ENCODE peak calls at places on chromosomes 13 and 19, in six cellular contexts. Q is ELR; B is astrocyte of the cerebellum; F is lung microvascular endothelial cell; P is stimulated activated CD8-positive, alpha-beta memory T cell treated with anti-CD3 and anti-CD28 coated beads, Interleukin-15, amount 100 ng/mL, for 24 hours; V is CD8-positive, alpha-beta memory T cell. L is an unnamed sample.

GRCh38 chr13:83515267-83515666 is 367.0 kb downstream of the SLITRK1 start:
- DNase-seq in Q (peak), B (peak), F (no peak), P (no peak), V (no peak), L (no peak)

GRCh38 chr13:106609116-106609515 is 41.2 kb upstream of the ARGLU1 start:
- DNase-seq in Q (no peak), B (no peak), F (no peak), P (no peak), V (no peak), L (no peak)

GRCh38 chr13:48631441-48631840 is 22.3 kb upstream of the CYSLTR2 start:
- DNase-seq in Q (no peak), B (no peak), F (no peak), P (no peak), V (no peak), L (no peak)

GRCh38 chr19:11020982-11021759 is 60.3 kb downstream of the SMARCA4 start:
- DNase-seq in Q (no peak), B (no peak), F (no peak), P (no peak), V (no peak), L (no peak)

GRCh38 chr19:16382775-16383543 is 58.3 kb downstream of the KLF2 start:
- DNase-seq in Q (peak), B (peak), F (peak), P (peak), V (peak), L (peak)

GRCh38 chr13:39468306-39468705 is 134.7 kb downstream of the LHFPL6 start:
- DNase-seq in Q (no peak), B (no peak), F (no peak), P (no peak), V (no peak), L (no peak)

GRCh38 chr19:51339687-51340656 is 2.0 kb downstream of the VSIG10L start:
- DNase-seq in Q (peak), B (peak), F (peak), P (peak), V (peak), L (peak)

GRCh38 chr19:50925734-50926133 is 14.5 kb upstream of the KLK4 start:
- DNase-seq in Q (peak), B (no peak), F (no peak), P (no peak), V (no peak), L (no peak)

GRCh38 chr19:6125571-6125989 is 9.9 kb upstream of the ACSBG2 start:
- DNase-seq in Q (peak), B (peak), F (peak), P (peak), V (peak), L (peak)

GRCh38 chr19:51119089-51119488 is 5.6 kb upstream of the SIGLEC9 start:
- DNase-seq in Q (peak), B (no peak), F (no peak), P (no peak), V (no peak), L (no peak)

GRCh38 chr13:77136902-77137420 is 110.0 kb upstream of the FBXL3 start:
- DNase-seq in Q (peak), B (peak), F (no peak), P (no peak), V (no peak), L (no peak)

GRCh38 chr19:40962460-40962961 is 28.6 kb upstream of the CYP2B6 start:
- DNase-seq in Q (peak), B (no peak), F (no peak), P (no peak), V (no peak), L (no peak)

GRCh38 chr19:33621811-33622504 is at the start of gene CHST8:
- DNase-seq in Q (peak), B (no peak), F (peak), P (no peak), V (no peak), L (peak)

GRCh38 chr19:7377196-7377595 is 28.5 kb downstream of the ARHGEF18 start:
- DNase-seq in Q (no peak), B (no peak), F (no peak), P (no peak), V (no peak), L (no peak)